ENCODE peak calls at places on chromosome 11, in seven cellular contexts. One of them, this sample, is unnamed.

GRCh38 chr11:17277024-17277584 is 565 bp downstream of the NUCB2 start:
- DNase-seq in HT-29: peak; percentile 33
- DNase-seq in body of pancreas: no peak
- DNase-seq in cardiac muscle cell: peak; percentile 52
- DNase-seq in GM23248: peak; percentile 72
- DNase-seq in kidney glomerular epithelial cell: peak; percentile 31
- DNase-seq in activated T-helper 9 cell treated with anti-CD3 and anti-CD28 coated beads, Interleukin-2, amount 50 U/mL, for 16 hours: no peak
- DNase-seq in this sample: no peak

GRCh38 chr11:21839870-21840269 is 353.0 kb upstream of the ANO5 start:
- DNase-seq in HT-29: no peak
- DNase-seq in body of pancreas: no peak
- DNase-seq in cardiac muscle cell: no peak
- DNase-seq in GM23248: no peak
- DNase-seq in kidney glomerular epithelial cell: no peak
- DNase-seq in activated T-helper 9 cell treated with anti-CD3 and anti-CD28 coated beads, Interleukin-2, amount 50 U/mL, for 16 hours: no peak
- DNase-seq in this sample: no peak

GRCh38 chr11:13329670-13330401 is 52.2 kb downstream of the BMAL1 start:
- DNase-seq in HT-29: no peak
- DNase-seq in body of pancreas: peak; percentile 26
- DNase-seq in cardiac muscle cell: no peak
- DNase-seq in GM23248: peak; percentile 64
- DNase-seq in kidney glomerular epithelial cell: peak; percentile 36
- DNase-seq in activated T-helper 9 cell treated with anti-CD3 and anti-CD28 coated beads, Interleukin-2, amount 50 U/mL, for 16 hours: no peak
- DNase-seq in this sample: no peak

GRCh38 chr11:34750692-34751405 is 130.0 kb downstream of the EHF start:
- DNase-seq in HT-29: no peak
- DNase-seq in body of pancreas: no peak
- DNase-seq in cardiac muscle cell: peak; percentile 47
- DNase-seq in GM23248: no peak
- DNase-seq in kidney glomerular epithelial cell: no peak
- DNase-seq in activated T-helper 9 cell treated with anti-CD3 and anti-CD28 coated beads, Interleukin-2, amount 50 U/mL, for 16 hours: no peak
- DNase-seq in this sample: no peak

GRCh38 chr11:70025308-70025707 is 52.8 kb upstream of the ANO1 start:
- DNase-seq in HT-29: no peak
- DNase-seq in body of pancreas: no peak
- DNase-seq in cardiac muscle cell: no peak
- DNase-seq in GM23248: no peak
- DNase-seq in kidney glomerular epithelial cell: no peak
- DNase-seq in activated T-helper 9 cell treated with anti-CD3 and anti-CD28 coated beads, Interleukin-2, amount 50 U/mL, for 16 hours: no peak
- DNase-seq in this sample: no peak

GRCh38 chr11:33723238-33723881 is 12.9 kb downstream of the CD59 start:
- DNase-seq in HT-29: no peak
- DNase-seq in body of pancreas: no peak
- DNase-seq in cardiac muscle cell: peak; percentile 87
- DNase-seq in GM23248: peak; percentile 92
- DNase-seq in kidney glomerular epithelial cell: peak; percentile 71
- DNase-seq in activated T-helper 9 cell treated with anti-CD3 and anti-CD28 coated beads, Interleukin-2, amount 50 U/mL, for 16 hours: no peak
- DNase-seq in this sample: no peak

GRCh38 chr11:13033760-13034533 is 24.8 kb downstream of the RASSF10 start:
- DNase-seq in HT-29: no peak
- DNase-seq in body of pancreas: no peak
- DNase-seq in cardiac muscle cell: no peak
- DNase-seq in GM23248: no peak
- DNase-seq in kidney glomerular epithelial cell: no peak
- DNase-seq in activated T-helper 9 cell treated with anti-CD3 and anti-CD28 coated beads, Interleukin-2, amount 50 U/mL, for 16 hours: no peak
- DNase-seq in this sample: no peak

GRCh38 chr11:44627911-44628729 is 62.7 kb downstream of the CD82 start:
- DNase-seq in HT-29: no peak
- DNase-seq in body of pancreas: peak; percentile 79
- DNase-seq in cardiac muscle cell: peak; percentile 69
- DNase-seq in GM23248: peak; percentile 50
- DNase-seq in kidney glomerular epithelial cell: peak; percentile 16
- DNase-seq in activated T-helper 9 cell treated with anti-CD3 and anti-CD28 coated beads, Interleukin-2, amount 50 U/mL, for 16 hours: no peak
- DNase-seq in this sample: no peak

GRCh38 chr11:87219266-87219665 is 181.5 kb downstream of the TMEM135 start:
- DNase-seq in HT-29: no peak
- DNase-seq in body of pancreas: no peak
- DNase-seq in cardiac muscle cell: peak; percentile 25
- DNase-seq in GM23248: no peak
- DNase-seq in kidney glomerular epithelial cell: no peak
- DNase-seq in activated T-helper 9 cell treated with anti-CD3 and anti-CD28 coated beads, Interleukin-2, amount 50 U/mL, for 16 hours: no peak
- DNase-seq in this sample: no peak

GRCh38 chr11:62337682-62338181 is 484 bp downstream of the ASRGL1 start:
- DNase-seq in HT-29: peak; percentile 58
- DNase-seq in body of pancreas: peak; percentile 52
- DNase-seq in cardiac muscle cell: peak; percentile 9
- DNase-seq in GM23248: peak; percentile 38
- DNase-seq in kidney glomerular epithelial cell: no peak
- DNase-seq in activated T-helper 9 cell treated with anti-CD3 and anti-CD28 coated beads, Interleukin-2, amount 50 U/mL, for 16 hours: no peak
- DNase-seq in this sample: no peak

GRCh38 chr11:34242037-34242625 is 115.7 kb downstream of the ABTB2 start:
- DNase-seq in HT-29: no peak
- DNase-seq in body of pancreas: no peak
- DNase-seq in cardiac muscle cell: no peak
- DNase-seq in GM23248: peak; percentile 55
- DNase-seq in kidney glomerular epithelial cell: peak; percentile 89
- DNase-seq in activated T-helper 9 cell treated with anti-CD3 and anti-CD28 coated beads, Interleukin-2, amount 50 U/mL, for 16 hours: no peak
- DNase-seq in this sample: no peak

GRCh38 chr11:64251986-64252837 is 882 bp downstream of the PLCB3 start:
- DNase-seq in HT-29: peak; percentile 79
- DNase-seq in body of pancreas: peak; percentile 59
- DNase-seq in cardiac muscle cell: peak; percentile 43
- DNase-seq in GM23248: peak; percentile 81
- DNase-seq in kidney glomerular epithelial cell: no peak
- DNase-seq in activated T-helper 9 cell treated with anti-CD3 and anti-CD28 coated beads, Interleukin-2, amount 50 U/mL, for 16 hours: no peak
- DNase-seq in this sample: no peak

GRCh38 chr11:87235366-87235765 is 197.6 kb downstream of the TMEM135 start:
- DNase-seq in HT-29: no peak
- DNase-seq in body of pancreas: no peak
- DNase-seq in cardiac muscle cell: no peak
- DNase-seq in GM23248: no peak
- DNase-seq in kidney glomerular epithelial cell: no peak
- DNase-seq in activated T-helper 9 cell treated with anti-CD3 and anti-CD28 coated beads, Interleukin-2, amount 50 U/mL, for 16 hours: no peak
- DNase-seq in this sample: no peak

GRCh38 chr11:119940401-119940976 is 197.4 kb downstream of the TRIM29 start:
- DNase-seq in HT-29: no peak
- DNase-seq in body of pancreas: no peak
- DNase-seq in cardiac muscle cell: no peak
- DNase-seq in GM23248: no peak
- DNase-seq in kidney glomerular epithelial cell: no peak
- DNase-seq in activated T-helper 9 cell treated with anti-CD3 and anti-CD28 coated beads, Interleukin-2, amount 50 U/mL, for 16 hours: no peak
- DNase-seq in this sample: no peak

GRCh38 chr11:86978756-86979608 is 23.8 kb upstream of the FZD4 start:
- DNase-seq in HT-29: peak; percentile 61
- DNase-seq in body of pancreas: no peak
- DNase-seq in cardiac muscle cell: peak; percentile 73
- DNase-seq in GM23248: peak; percentile 57
- DNase-seq in kidney glomerular epithelial cell: peak; percentile 6
- DNase-seq in activated T-helper 9 cell treated with anti-CD3 and anti-CD28 coated beads, Interleukin-2, amount 50 U/mL, for 16 hours: no peak
- DNase-seq in this sample: no peak

GRCh38 chr11:111195192-111195591 is 50.3 kb upstream of the POU2AF2 start:
- DNase-seq in HT-29: no peak
- DNase-seq in body of pancreas: no peak
- DNase-seq in cardiac muscle cell: no peak
- DNase-seq in GM23248: no peak
- DNase-seq in kidney glomerular epithelial cell: no peak
- DNase-seq in activated T-helper 9 cell treated with anti-CD3 and anti-CD28 coated beads, Interleukin-2, amount 50 U/mL, for 16 hours: no peak
- DNase-seq in this sample: no peak

GRCh38 chr11:66919938-66920337 is 38.2 kb downstream of the PC start:
- DNase-seq in HT-29: no peak
- DNase-seq in body of pancreas: no peak
- DNase-seq in cardiac muscle cell: no peak
- DNase-seq in GM23248: no peak
- DNase-seq in kidney glomerular epithelial cell: no peak
- DNase-seq in activated T-helper 9 cell treated with anti-CD3 and anti-CD28 coated beads, Interleukin-2, amount 50 U/mL, for 16 hours: no peak
- DNase-seq in this sample: no peak

GRCh38 chr11:60968223-60968622 is 3.3 kb upstream of the CD6 start:
- DNase-seq in HT-29: no peak
- DNase-seq in body of pancreas: no peak
- DNase-seq in cardiac muscle cell: no peak
- DNase-seq in GM23248: no peak
- DNase-seq in kidney glomerular epithelial cell: no peak
- DNase-seq in activated T-helper 9 cell treated with anti-CD3 and anti-CD28 coated beads, Interleukin-2, amount 50 U/mL, for 16 hours: no peak
- DNase-seq in this sample: no peak

GRCh38 chr11:80593981-80594380 is 1153.2 kb upstream of the TENM4 start:
- DNase-seq in HT-29: peak; percentile 84
- DNase-seq in body of pancreas: no peak
- DNase-seq in cardiac muscle cell: peak; percentile 79
- DNase-seq in GM23248: no peak
- DNase-seq in kidney glomerular epithelial cell: peak; percentile 43
- DNase-seq in activated T-helper 9 cell treated with anti-CD3 and anti-CD28 coated beads, Interleukin-2, amount 50 U/mL, for 16 hours: no peak
- DNase-seq in this sample: no peak

GRCh38 chr11:66336234-66337102 is at the start of gene RIN1:
- DNase-seq in HT-29: peak; percentile 79
- DNase-seq in body of pancreas: peak; percentile 56
- DNase-seq in cardiac muscle cell: peak; percentile 96
- DNase-seq in GM23248: peak; percentile 98
- DNase-seq in kidney glomerular epithelial cell: peak; percentile 99
- DNase-seq in activated T-helper 9 cell treated with anti-CD3 and anti-CD28 coated beads, Interleukin-2, amount 50 U/mL, for 16 hours: peak; percentile 27
- DNase-seq in this sample: no peak

This sample was measured in activated CD4-positive, alpha-beta T cell treated with anti-CD3 and anti-CD28 coated beads for 1 hour.